ENCODE peak calls at places on chromosomes 6 and 20, in ten cellular contexts. F is T1000, K is H7, S is EL, L is PC-9, N is AG04450, M is neural crest cell, I is IMR-90, T is Caki2, J is AG08396. X is an unnamed sample.

GRCh38 chr6:422423-423061 is 31.0 kb downstream of the IRF4 start:
- DNase-seq in F (peak), K (no peak), S (peak), L (peak), N (peak), M (no peak), I (peak), T (peak), J (peak), X (no peak)

GRCh38 chr20:35318502-35319157 is 26.4 kb upstream of the FAM83C start:
- DNase-seq in F (peak), K (no peak), S (peak), L (peak), N (no peak), M (no peak), I (peak), T (peak), J (no peak), X (peak)

GRCh38 chr6:11354019-11354418 is 121.6 kb upstream of the NEDD9 start:
- DNase-seq in F (no peak), K (no peak), S (peak), L (no peak), N (peak), M (no peak), I (peak), T (no peak), J (peak), X (no peak)

GRCh38 chr6:15387118-15387517 is 141.2 kb downstream of the JARID2 start:
- DNase-seq in F (no peak), K (no peak), S (peak), L (no peak), N (no peak), M (no peak), I (peak), T (no peak), J (no peak), X (no peak)

GRCh38 chr6:49457771-49458170 is 5.3 kb downstream of the MMUT start:
- DNase-seq in F (no peak), K (no peak), S (peak), L (no peak), N (no peak), M (no peak), I (peak), T (no peak), J (no peak), X (no peak)

GRCh38 chr6:20661721-20662120 is 127.5 kb downstream of the CDKAL1 start:
- DNase-seq in F (no peak), K (no peak), S (no peak), L (no peak), N (no peak), M (no peak), I (peak), T (no peak), J (no peak), X (no peak)

GRCh38 chr6:138036955-138037592 is 70.1 kb downstream of the PERP start:
- DNase-seq in F (peak), K (no peak), S (peak), L (no peak), N (no peak), M (no peak), I (peak), T (peak), J (no peak), X (no peak)

GRCh38 chr6:169985121-169986015 is 233.9 kb downstream of the ERMARD start:
- DNase-seq in F (no peak), K (no peak), S (no peak), L (no peak), N (no peak), M (no peak), I (no peak), T (no peak), J (no peak), X (no peak)

GRCh38 chr6:20572940-20573339 is 38.7 kb downstream of the CDKAL1 start:
- DNase-seq in F (no peak), K (no peak), S (peak), L (no peak), N (no peak), M (no peak), I (peak), T (no peak), J (no peak), X (no peak)

GRCh38 chr6:47310131-47310480 is 401 bp upstream of the TNFRSF21 start:
- DNase-seq in F (no peak), K (no peak), S (no peak), L (no peak), N (no peak), M (no peak), I (no peak), T (no peak), J (no peak), X (no peak)

GRCh38 chr6:161137320-161137719 is 136.5 kb downstream of the AGPAT4 start:
- DNase-seq in F (no peak), K (peak), S (no peak), L (no peak), N (no peak), M (no peak), I (no peak), T (no peak), J (no peak), X (no peak)

GRCh38 chr20:7883741-7884140 is 56.5 kb downstream of the HAO1 start:
- DNase-seq in F (no peak), K (no peak), S (no peak), L (no peak), N (no peak), M (no peak), I (no peak), T (no peak), J (no peak), X (no peak)

GRCh38 chr6:139252018-139252390 is 39.8 kb downstream of the TXLNB start:
- DNase-seq in F (no peak), K (no peak), S (no peak), L (no peak), N (no peak), M (no peak), I (no peak), T (no peak), J (no peak), X (no peak)

GRCh38 chr20:63381781-63382431 is 20.8 kb upstream of the CHRNA4 start:
- DNase-seq in F (no peak), K (peak), S (no peak), L (no peak), N (no peak), M (peak), I (no peak), T (no peak), J (peak), X (peak)